ENCODE peak calls at places on chromosomes 16 and 17, in six cellular contexts. A is pancreas, L is breast epithelium, W is NCI-H1092, R is kidney epithelial cell, F is colonic mucosa. Z is an unnamed sample.

GRCh38 chr17:16975266-16975651 is 3.3 kb upstream of the TNFRSF13B start:
- DNase-seq in A (no peak), L (no peak), W (no peak), R (no peak), F (no peak), Z (no peak)

GRCh38 chr17:975321-975982 is 4.1 kb downstream of the NXN start:
- DNase-seq in A (no peak), L (no peak), W (no peak), R (no peak), F (no peak), Z (no peak)

GRCh38 chr16:85563515-85564276 is 49.4 kb upstream of the GSE1 start:
- DNase-seq in A (peak), L (no peak), W (no peak), R (no peak), F (peak), Z (peak)

GRCh38 chr16:85757341-85757822 is 6.5 kb upstream of the C16orf74 start:
- DNase-seq in A (no peak), L (no peak), W (no peak), R (peak), F (no peak), Z (no peak)

GRCh38 chr16:58628845-58629680 is 563 bp downstream of the CNOT1 start:
- DNase-seq in A (peak), L (peak), W (peak), R (no peak), F (peak), Z (peak)

GRCh38 chr16:85296859-85297698 is 184.8 kb upstream of the CIBAR2 start:
- DNase-seq in A (peak), L (no peak), W (peak), R (no peak), F (peak), Z (no peak)

GRCh38 chr17:74637912-74638311 is 14.4 kb upstream of the CD300E start:
- DNase-seq in A (no peak), L (no peak), W (no peak), R (no peak), F (no peak), Z (no peak)

GRCh38 chr17:3917391-3917931 is 1.2 kb upstream of the P2RX1 start:
- DNase-seq in A (peak), L (no peak), W (peak), R (no peak), F (peak), Z (no peak)

GRCh38 chr17:64491034-64491860 is 5.6 kb downstream of the POLG2 start:
- DNase-seq in A (no peak), L (no peak), W (no peak), R (no peak), F (peak), Z (no peak)

GRCh38 chr17:28271431-28271830 is 47.6 kb upstream of the TMEM97 start:
- DNase-seq in A (no peak), L (no peak), W (no peak), R (no peak), F (no peak), Z (peak)

GRCh38 chr17:57515662-57516211 is 229.4 kb downstream of the CCDC182 start:
- DNase-seq in A (no peak), L (no peak), W (no peak), R (no peak), F (no peak), Z (no peak)

GRCh38 chr17:1078062-1078711 is 81.3 kb downstream of the TIMM22 start:
- DNase-seq in A (peak), L (no peak), W (no peak), R (no peak), F (no peak), Z (no peak)

GRCh38 chr17:31541559-31541958 is 150.1 kb downstream of the RAB11FIP4 start:
- DNase-seq in A (peak), L (no peak), W (no peak), R (no peak), F (no peak), Z (no peak)

GRCh38 chr17:46727572-46728348 is 90.7 kb downstream of the WNT3 start:
- DNase-seq in A (no peak), L (no peak), W (no peak), R (peak), F (no peak), Z (no peak)

Z was measured in ascending aorta.